ENCODE peak calls at places on chromosome 12, in five cellular contexts. F is neuronal stem cell, I is ovary, C is brain microvascular endothelial cell, D is SJCRH30. Y is an unnamed sample.

GRCh38 chr12:117854339-117855012 is 114.3 kb downstream of the KSR2 start:
- DNase-seq in F (peak; percentile 71), I (no peak), C (peak; percentile 55), D (peak; percentile 78), Y (peak; percentile 81)

GRCh38 chr12:15540469-15540872 is 218.2 kb downstream of the PTPRO start:
- DNase-seq in F (no peak), I (no peak), C (peak; percentile 16), D (no peak), Y (peak; percentile 63)

GRCh38 chr12:69291278-69291593 is 51.9 kb downstream of the CPSF6 start:
- DNase-seq in F (no peak), I (no peak), C (no peak), D (no peak), Y (no peak)

GRCh38 chr12:49863946-49864816 is 21.3 kb upstream of the BCDIN3D start:
- DNase-seq in F (no peak), I (no peak), C (no peak), D (peak; percentile 57), Y (peak; percentile 69)

GRCh38 chr12:98106201-98106600 is 409.2 kb upstream of the TMPO start:
- DNase-seq in F (no peak), I (no peak), C (no peak), D (no peak), Y (no peak)

GRCh38 chr12:62260733-62261683 is 804 bp downstream of the USP15 start:
- DNase-seq in F (peak; percentile 14), I (no peak), C (peak; percentile 29), D (peak; percentile 73), Y (peak; percentile 52)

GRCh38 chr12:21542412-21542811 is 16.3 kb downstream of the SPX start:
- DNase-seq in F (no peak), I (no peak), C (no peak), D (peak; percentile 23), Y (no peak)

GRCh38 chr12:57852195-57852594 is 5.7 kb upstream of the CTDSP2 start:
- DNase-seq in F (no peak), I (no peak), C (no peak), D (no peak), Y (peak; percentile 77)

GRCh38 chr12:10952645-10953044 is 13.6 kb upstream of the TAS2R14 start:
- DNase-seq in F (no peak), I (no peak), C (no peak), D (no peak), Y (no peak)

GRCh38 chr12:28027328-28027727 is 54.8 kb upstream of the PTHLH start:
- DNase-seq in F (no peak), I (no peak), C (no peak), D (peak; percentile 83), Y (no peak)

GRCh38 chr12:97173672-97174385 is 266.8 kb downstream of the NEDD1 start:
- DNase-seq in F (peak; percentile 37), I (no peak), C (no peak), D (no peak), Y (no peak)

GRCh38 chr12:12221560-12221959 is 45.3 kb downstream of the LRP6 start:
- DNase-seq in F (no peak), I (no peak), C (no peak), D (no peak), Y (no peak)

GRCh38 chr12:124851344-124851743 is 12.3 kb downstream of the SCARB1 start:
- DNase-seq in F (no peak), I (no peak), C (no peak), D (no peak), Y (no peak)

GRCh38 chr12:67546718-67547117 is 101.8 kb upstream of the DYRK2 start:
- DNase-seq in F (no peak), I (no peak), C (no peak), D (no peak), Y (no peak)

GRCh38 chr12:20011200-20011599 is 357.1 kb upstream of the PDE3A start:
- DNase-seq in F (no peak), I (no peak), C (no peak), D (no peak), Y (no peak)

GRCh38 chr12:55712700-55713415 is 3.0 kb upstream of the BLOC1S1 start:
- DNase-seq in F (no peak), I (no peak), C (no peak), D (no peak), Y (peak; percentile 52)

GRCh38 chr12:80325167-80325959 is 118.7 kb upstream of the PTPRQ start:
- DNase-seq in F (no peak), I (no peak), C (no peak), D (no peak), Y (no peak)

GRCh38 chr12:109150124-109150640 is 33.8 kb downstream of the ACACB start:
- DNase-seq in F (no peak), I (no peak), C (no peak), D (no peak), Y (no peak)

GRCh38 chr12:12983420-12984035 is 16.5 kb downstream of the HEBP1 start:
- DNase-seq in F (no peak), I (peak; percentile 57), C (peak; percentile 49), D (peak; percentile 67), Y (no peak)

GRCh38 chr12:78210894-78211302 is 380.2 kb downstream of the NAV3 start:
- DNase-seq in F (no peak), I (no peak), C (peak; percentile 57), D (peak; percentile 22), Y (no peak)

GRCh38 chr12:124829008-124829707 is 34.5 kb downstream of the SCARB1 start:
- DNase-seq in F (no peak), I (no peak), C (peak; percentile 96), D (no peak), Y (peak; percentile 95)

GRCh38 chr12:24054411-24054810 is 104.9 kb upstream of the SOX5 start:
- DNase-seq in F (no peak), I (no peak), C (no peak), D (no peak), Y (no peak)

GRCh38 chr12:53623986-53624385 is 2.2 kb downstream of the ATF7 start:
- DNase-seq in F (no peak), I (peak; percentile 37), C (peak; percentile 27), D (no peak), Y (peak; percentile 83)

GRCh38 chr12:57934804-57935203 is 6.6 kb upstream of the ATP23 start:
- DNase-seq in F (no peak), I (no peak), C (no peak), D (no peak), Y (no peak)

GRCh38 chr12:85865905-85866304 is 8.2 kb upstream of the NTS start:
- DNase-seq in F (no peak), I (no peak), C (peak; percentile 20), D (no peak), Y (no peak)

GRCh38 chr12:77553976-77554619 is 276.6 kb upstream of the NAV3 start:
- DNase-seq in F (no peak), I (no peak), C (no peak), D (no peak), Y (no peak)

GRCh38 chr12:3303410-3304136 is 187.4 kb upstream of the PRMT8 start:
- DNase-seq in F (no peak), I (no peak), C (no peak), D (peak; percentile 53), Y (no peak)

GRCh38 chr12:94260717-94261116 is 112.3 kb downstream of the PLXNC1 start:
- DNase-seq in F (no peak), I (no peak), C (no peak), D (no peak), Y (no peak)

GRCh38 chr12:31669020-31669419 is 9.5 kb downstream of the ETFBKMT start:
- DNase-seq in F (no peak), I (no peak), C (no peak), D (no peak), Y (no peak)

GRCh38 chr12:31672521-31672920 is 13.0 kb downstream of the ETFBKMT start:
- DNase-seq in F (no peak), I (no peak), C (no peak), D (no peak), Y (no peak)
- H3K27ac ChIP-seq in F (no peak overlapping the region), I (no peak overlapping the region), C (no peak overlapping the region), D (no peak overlapping the region), Y (no peak overlapping the region)

GRCh38 chr12:6114476-6114870 is 10.0 kb downstream of the VWF start:
- DNase-seq in F (no peak), I (no peak), C (no peak), D (no peak), Y (no peak)

GRCh38 chr12:6113691-6114475 is 10.6 kb downstream of the VWF start:
- DNase-seq in F (no peak), I (no peak), C (no peak), D (no peak), Y (no peak)

GRCh38 chr12:6112004-6112403 is 12.5 kb downstream of the VWF start:
- DNase-seq in F (no peak), I (no peak), C (no peak), D (no peak), Y (no peak)

GRCh38 chr12:6116481-6117021 is 7.9 kb downstream of the VWF start:
- DNase-seq in F (no peak), I (peak; percentile 22), C (peak; percentile 56), D (no peak), Y (no peak)

DNA sequence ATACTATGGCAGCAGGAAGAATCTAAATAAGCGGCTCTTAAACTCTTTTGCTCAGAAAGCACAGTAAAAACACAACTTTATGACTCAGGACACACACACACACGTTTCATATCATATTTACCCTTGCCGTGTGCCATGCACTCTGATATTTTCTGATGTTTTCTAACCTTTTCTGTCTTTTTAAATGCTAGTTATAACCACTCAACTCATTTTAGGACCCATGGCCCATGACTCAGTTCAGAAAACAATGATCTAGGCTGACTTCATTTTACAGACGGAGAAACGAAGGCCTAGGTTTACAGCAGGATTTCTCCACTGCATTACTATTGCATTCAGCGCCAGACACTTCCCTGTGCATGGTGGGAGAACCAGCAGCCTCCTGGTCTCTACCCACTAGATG is 9.1 kb downstream of the VWF start:
- DNase-seq in F (no peak), I (no peak), C (no peak), D (no peak), Y (peak; percentile 61)
- H3K27ac ChIP-seq in F (no peak overlapping the region), I (no peak overlapping the region), C (no peak overlapping the region), D (no peak overlapping the region), Y (no peak overlapping the region)

GRCh38 chr12:132427999-132428871 is 61.7 kb upstream of the FBRSL1 start:
- DNase-seq in F (no peak), I (no peak), C (no peak), D (no peak), Y (no peak)

GRCh38 chr12:132427177-132427725 is 62.7 kb upstream of the FBRSL1 start:
- DNase-seq in F (no peak), I (no peak), C (no peak), D (no peak), Y (no peak)

GRCh38 chr12:132429932-132430643 is 59.9 kb upstream of the FBRSL1 start:
- DNase-seq in F (no peak), I (no peak), C (no peak), D (peak; percentile 95), Y (peak; percentile 83)

GRCh38 chr12:132429122-132429931 is 60.6 kb upstream of the FBRSL1 start:
- DNase-seq in F (no peak), I (no peak), C (no peak), D (peak; percentile 63), Y (peak; percentile 88)

DNA sequence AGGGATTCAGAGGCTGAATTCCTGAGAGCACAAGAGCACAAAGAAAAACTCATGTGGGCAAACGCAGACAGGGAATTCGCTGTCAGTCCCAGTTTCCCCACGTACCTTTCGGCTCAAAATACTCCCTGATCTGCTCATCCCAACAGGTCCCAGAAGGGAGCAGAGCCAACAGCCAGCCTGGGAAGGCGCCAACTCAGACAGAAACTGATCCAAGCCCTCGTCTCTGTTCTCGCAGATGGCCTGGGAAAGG is 61.2 kb upstream of the FBRSL1 start:
- DNase-seq in F (no peak), I (no peak), C (no peak), D (peak; percentile 49), Y (peak; percentile 90)
- H3K27ac ChIP-seq in F (peak overlapping the region; percentile 81), I (no peak overlapping the region), C (no peak overlapping the region), D (no peak overlapping the region), Y (no peak overlapping the region)

GRCh38 chr12:47273191-47273626 is 193.4 kb upstream of the AMIGO2 start:
- DNase-seq in F (no peak), I (no peak), C (no peak), D (no peak), Y (no peak)
- H3K27ac ChIP-seq in F (no peak overlapping the region), I (no peak overlapping the region), C (no peak overlapping the region), D (no peak overlapping the region), Y (peak overlapping the region; percentile 91)